ENCODE peak calls at places on chromosomes 16 and 17, in ten cellular contexts. G is cardiac muscle cell; V is effector memory CD4-positive, alpha-beta T cell; R is HCT116; J is psoas muscle; W is mucosa of descending colon; K is IMR-90; N is ovary; U is cardiac fibroblast; L is heart left ventricle. E is an unnamed sample.

GRCh38 chr17:76153640-76154039 is 12.6 kb upstream of the FOXJ1 start:
- DNase-seq in G (no peak), V (no peak), R (no peak), J (no peak), W (no peak), K (peak; percentile 12), N (no peak), U (peak; percentile 22), L (no peak), E (no peak)

GRCh38 chr16:75074920-75075687 is 41.5 kb downstream of the LDHD start:
- DNase-seq in G (no peak), V (peak; percentile 89), R (no peak), J (no peak), W (peak; percentile 63), K (no peak), N (no peak), U (no peak), L (peak; percentile 72), E (no peak)

GRCh38 chr17:75402038-75402437 is 3.4 kb downstream of the GRB2 start:
- DNase-seq in G (no peak), V (no peak), R (no peak), J (no peak), W (no peak), K (no peak), N (no peak), U (no peak), L (no peak), E (no peak)

GRCh38 chr17:44007346-44008204 is 3.2 kb downstream of the NAGS start:
- DNase-seq in G (no peak), V (no peak), R (no peak), J (no peak), W (peak; percentile 40), K (no peak), N (no peak), U (no peak), L (no peak), E (no peak)

GRCh38 chr17:15321556-15322250 is 19.7 kb downstream of the TEKT3 start:
- DNase-seq in G (no peak), V (no peak), R (no peak), J (no peak), W (no peak), K (peak; percentile 79), N (no peak), U (peak; percentile 36), L (no peak), E (no peak)

GRCh38 chr17:20072692-20072992 is 63.5 kb downstream of the SPECC1 start:
- DNase-seq in G (no peak), V (no peak), R (no peak), J (no peak), W (no peak), K (no peak), N (no peak), U (no peak), L (no peak), E (no peak)

GRCh38 chr17:50925296-50925891 is 59.2 kb upstream of the TOB1 start:
- DNase-seq in G (no peak), V (no peak), R (no peak), J (no peak), W (no peak), K (no peak), N (no peak), U (no peak), L (no peak), E (no peak)

GRCh38 chr17:83179811-83180210 is 100.4 kb downstream of the METRNL start:
- DNase-seq in G (no peak), V (no peak), R (no peak), J (no peak), W (no peak), K (no peak), N (no peak), U (no peak), L (no peak), E (no peak)

GRCh38 chr17:40850287-40850972 is 16.6 kb downstream of the KRT12 start:
- DNase-seq in G (no peak), V (no peak), R (no peak), J (no peak), W (no peak), K (peak; percentile 70), N (no peak), U (peak; percentile 30), L (no peak), E (no peak)

GRCh38 chr16:29784157-29784556 is 6.1 kb downstream of the ZG16 start:
- DNase-seq in G (no peak), V (no peak), R (no peak), J (no peak), W (no peak), K (no peak), N (no peak), U (no peak), L (no peak), E (no peak)

GRCh38 chr17:48791128-48792032 is 25.6 kb downstream of the TTLL6 start:
- DNase-seq in G (peak; percentile 87), V (no peak), R (peak; percentile 87), J (peak; percentile 43), W (peak; percentile 99), K (peak; percentile 79), N (peak; percentile 68), U (peak; percentile 87), L (peak; percentile 71), E (no peak)
- H3K4me3 ChIP-seq in G (no peak overlapping the region), V (no peak overlapping the region), R (no peak overlapping the region), J (no peak overlapping the region), W (no peak overlapping the region), K (no peak overlapping the region), N (no peak overlapping the region), U (no peak overlapping the region), L (no peak overlapping the region), E (no peak overlapping the region)

DNA sequence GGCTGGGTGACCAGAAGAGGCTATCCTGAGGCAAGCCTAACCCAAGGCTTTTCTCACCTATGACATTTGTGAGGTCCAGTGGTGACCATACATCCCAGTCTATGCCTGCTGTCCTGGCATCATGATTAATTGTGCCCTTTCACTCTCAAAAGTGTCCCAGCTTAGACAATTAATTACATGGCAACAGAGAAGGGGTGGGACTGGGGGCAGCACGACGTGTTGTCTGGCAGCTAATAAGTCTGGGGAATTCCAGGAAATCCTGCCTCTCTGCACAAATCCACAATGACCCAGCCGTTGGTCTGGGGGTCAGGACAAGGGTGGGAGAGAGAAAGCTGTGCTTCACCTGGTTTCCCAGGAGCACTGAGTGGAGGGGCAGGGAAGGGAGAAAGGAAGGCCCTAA is 14.0 kb upstream of the MTMR4 start:
- DNase-seq in G (no peak), V (no peak), R (no peak), J (no peak), W (no peak), K (no peak), N (no peak), U (no peak), L (no peak), E (no peak)
- H3K4me3 ChIP-seq in G (no peak overlapping the region), V (no peak overlapping the region), R (no peak overlapping the region), J (peak overlapping the region; percentile 1), W (no peak overlapping the region), K (no peak overlapping the region), N (no peak overlapping the region), U (no peak overlapping the region), L (no peak overlapping the region), E (no peak overlapping the region)

DNA sequence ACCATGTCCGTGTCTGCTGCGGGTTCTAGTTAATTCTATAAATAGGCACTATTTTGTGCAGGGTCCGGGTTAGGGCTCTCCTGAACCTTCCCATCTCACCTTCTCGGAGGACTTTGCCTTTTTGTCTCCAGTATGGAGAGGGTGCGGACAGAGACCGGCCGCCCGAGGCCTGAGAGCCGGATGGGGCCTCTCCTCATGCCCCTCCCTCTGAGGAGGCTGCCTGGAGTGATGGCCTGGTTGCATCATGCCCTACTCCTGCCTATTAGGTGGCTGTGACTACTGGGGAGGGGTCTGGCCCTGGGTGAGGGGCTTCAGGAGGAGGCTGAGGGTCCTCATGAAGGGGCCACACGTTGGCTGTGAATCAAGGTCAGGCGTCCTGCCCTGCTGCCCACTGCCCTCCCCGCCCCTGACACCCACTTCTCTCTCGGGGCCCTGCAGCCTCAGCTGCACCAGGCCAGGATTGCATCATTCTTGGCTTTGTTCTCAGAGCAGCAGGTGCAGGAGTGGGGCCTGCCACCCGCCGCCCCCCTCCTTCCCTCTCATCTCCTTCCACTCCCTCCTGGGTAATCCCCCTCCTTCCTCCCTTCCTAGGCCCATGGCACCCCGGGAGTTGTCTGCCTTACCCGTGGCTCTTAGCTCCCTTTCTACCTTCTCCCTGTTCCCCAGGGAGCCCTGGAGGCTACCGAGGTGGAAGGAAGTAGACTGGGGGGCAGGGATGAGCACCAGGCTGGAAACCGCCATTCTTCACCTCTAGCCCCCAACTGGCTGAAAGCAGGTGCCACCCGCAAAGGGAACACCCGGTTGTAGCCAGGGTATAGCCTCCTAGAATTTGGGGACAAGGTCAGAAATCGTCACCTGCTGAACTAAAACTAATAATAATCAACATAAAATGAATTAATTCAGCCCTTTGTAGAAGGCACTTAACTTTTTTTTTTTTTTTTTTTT is 12.7 kb upstream of the ARHGAP23 start:
- DNase-seq in G (no peak), V (no peak), R (peak; percentile 23), J (peak; percentile 36), W (no peak), K (peak; percentile 69), N (no peak), U (peak; percentile 66), L (no peak), E (no peak)
- H3K4me3 ChIP-seq in G (no peak overlapping the region), V (no peak overlapping the region), R (no peak overlapping the region), J (peak overlapping the region; percentile 57), W (no peak overlapping the region), K (no peak overlapping the region), N (no peak overlapping the region), U (no peak overlapping the region), L (no peak overlapping the region), E (peak overlapping the region; percentile 31)

GRCh38 chr16:31715915-31716314 is 157.7 kb upstream of the ZNF267 start:
- DNase-seq in G (no peak), V (no peak), R (no peak), J (no peak), W (no peak), K (no peak), N (no peak), U (no peak), L (no peak), E (no peak)

GRCh38 chr16:31713071-31713944 is 160.3 kb upstream of the ZNF267 start:
- DNase-seq in G (peak; percentile 96), V (peak; percentile 80), R (peak; percentile 87), J (peak; percentile 94), W (peak; percentile 97), K (peak; percentile 91), N (peak; percentile 94), U (peak; percentile 94), L (peak; percentile 93), E (peak; percentile 65)

GRCh38 chr16:31713945-31714898 is 159.4 kb upstream of the ZNF267 start:
- DNase-seq in G (peak; percentile 6), V (no peak), R (no peak), J (no peak), W (no peak), K (no peak), N (no peak), U (peak; percentile 9), L (no peak), E (no peak)

GRCh38 chr16:31712064-31712540 is 161.5 kb upstream of the ZNF267 start:
- DNase-seq in G (no peak), V (no peak), R (no peak), J (no peak), W (no peak), K (no peak), N (no peak), U (no peak), L (no peak), E (no peak)

DNA sequence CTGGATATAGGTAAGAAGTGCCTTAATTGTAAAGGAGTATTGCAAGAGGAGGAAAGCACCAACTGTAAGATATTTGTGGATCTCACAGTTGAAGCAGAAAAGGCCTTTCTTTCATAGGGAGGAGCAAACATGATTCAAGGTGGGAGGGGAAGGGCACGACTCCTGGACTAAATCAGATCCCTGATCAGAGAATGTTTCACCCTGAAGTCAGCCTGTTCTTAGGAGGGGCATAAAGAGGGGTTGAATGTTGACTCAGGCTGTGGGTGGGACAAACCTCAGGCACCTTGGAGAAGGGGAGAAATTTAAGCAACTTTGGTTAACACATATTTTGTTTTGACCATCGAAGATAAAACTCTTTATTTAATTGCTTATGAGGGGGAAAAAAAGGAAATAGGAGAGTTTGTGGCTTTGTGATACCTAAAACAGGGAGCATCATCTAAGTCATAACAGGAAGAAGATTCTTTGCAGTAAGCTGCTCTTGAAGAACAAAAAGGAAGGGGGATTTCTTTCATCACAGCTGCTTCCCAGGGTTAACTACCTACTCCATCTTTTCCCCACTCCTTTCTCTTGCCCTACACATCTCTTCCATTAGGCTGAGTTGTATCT is 158.6 kb upstream of the ZNF267 start:
- DNase-seq in G (no peak), V (no peak), R (no peak), J (no peak), W (no peak), K (no peak), N (no peak), U (peak; percentile 6), L (no peak), E (no peak)
- H3K4me3 ChIP-seq in G (peak overlapping the region; percentile 88), V (peak overlapping the region; percentile 2), R (no peak overlapping the region), J (no peak overlapping the region), W (no peak overlapping the region), K (no peak overlapping the region), N (no peak overlapping the region), U (no peak overlapping the region), L (no peak overlapping the region), E (no peak overlapping the region)

E was measured in skeletal muscle cell.